ENCODE peak calls at places on chromosomes 5 and 9, in nine cellular contexts. P is GM12865, J is Daoy, U is kidney glomerular epithelial cell, C is caudate nucleus, T is Panc1, B is HCEC 1CT, S is astrocyte, G is GM04503. X is an unnamed sample.

GRCh38 chr5:14937277-14937676 is 65.7 kb upstream of the ANKH start:
- DNase-seq in P (no peak), J (no peak), U (no peak), C (no peak), T (no peak), B (no peak), S (peak; percentile 49), G (no peak), X (no peak)

GRCh38 chr9:80957806-80958205 is 731.5 kb downstream of the TLE1 start:
- DNase-seq in P (no peak), J (no peak), U (no peak), C (no peak), T (no peak), B (peak; percentile 50), S (peak; percentile 34), G (no peak), X (no peak)

GRCh38 chr5:99104538-99105132 is 175.8 kb upstream of the CHD1 start:
- DNase-seq in P (peak; percentile 29), J (peak; percentile 3), U (peak; percentile 10), C (no peak), T (peak; percentile 20), B (peak; percentile 35), S (peak; percentile 10), G (no peak), X (no peak)

GRCh38 chr9:133715295-133715865 is 22.8 kb downstream of the SARDH start:
- DNase-seq in P (no peak), J (peak; percentile 85), U (no peak), C (no peak), T (no peak), B (no peak), S (peak; percentile 34), G (no peak), X (peak; percentile 39)

GRCh38 chr5:132102101-132102701 is 28.6 kb downstream of the CSF2 start:
- DNase-seq in P (peak; percentile 63), J (peak; percentile 68), U (no peak), C (no peak), T (no peak), B (no peak), S (peak; percentile 75), G (no peak), X (no peak)

GRCh38 chr9:107137495-107138202 is 145.4 kb upstream of the RAD23B start:
- DNase-seq in P (peak; percentile 28), J (peak; percentile 44), U (no peak), C (no peak), T (no peak), B (peak; percentile 39), S (no peak), G (no peak), X (no peak)

GRCh38 chr5:112174959-112175594 is 244.0 kb downstream of the EPB41L4A start:
- DNase-seq in P (peak; percentile 73), J (peak; percentile 53), U (peak; percentile 82), C (no peak), T (no peak), B (peak; percentile 50), S (no peak), G (no peak), X (no peak)

GRCh38 chr5:149730620-149731331 is 666 bp downstream of the PPARGC1B start:
- DNase-seq in P (peak; percentile 78), J (peak; percentile 57), U (peak; percentile 32), C (peak; percentile 37), T (no peak), B (peak; percentile 20), S (peak; percentile 8), G (no peak), X (no peak)

GRCh38 chr9:1025131-1025530 is 25.0 kb upstream of the DMRT2 start:
- DNase-seq in P (no peak), J (no peak), U (no peak), C (no peak), T (no peak), B (no peak), S (no peak), G (no peak), X (no peak)

GRCh38 chr5:127203818-127204217 is 86.8 kb upstream of the MEGF10 start:
- DNase-seq in P (no peak), J (peak; percentile 61), U (peak; percentile 35), C (no peak), T (no peak), B (peak; percentile 82), S (peak; percentile 80), G (peak; percentile 11), X (no peak)

GRCh38 chr9:113998529-113999255 is 79.4 kb downstream of the AMBP start:
- DNase-seq in P (no peak), J (no peak), U (no peak), C (no peak), T (no peak), B (no peak), S (no peak), G (no peak), X (peak; percentile 1)

GRCh38 chr5:148880197-148880596 is 53.8 kb downstream of the ADRB2 start:
- DNase-seq in P (no peak), J (no peak), U (no peak), C (no peak), T (no peak), B (no peak), S (no peak), G (no peak), X (no peak)

GRCh38 chr5:122874179-122874875 is 28.9 kb downstream of the SNX24 start:
- DNase-seq in P (no peak), J (no peak), U (no peak), C (no peak), T (no peak), B (peak; percentile 69), S (no peak), G (no peak), X (no peak)

GRCh38 chr5:134577022-134577795 is 51.7 kb downstream of the JADE2 start:
- DNase-seq in P (no peak), J (peak; percentile 82), U (no peak), C (no peak), T (no peak), B (peak; percentile 82), S (peak; percentile 46), G (peak; percentile 39), X (no peak)

GRCh38 chr5:38758774-38759423 is 86.9 kb upstream of the OSMR start:
- DNase-seq in P (no peak), J (no peak), U (peak; percentile 2), C (no peak), T (no peak), B (no peak), S (no peak), G (no peak), X (no peak)

GRCh38 chr5:82639393-82640144 is 361.4 kb upstream of the RPS23 start:
- DNase-seq in P (no peak), J (no peak), U (peak; percentile 1), C (no peak), T (no peak), B (no peak), S (peak; percentile 36), G (no peak), X (no peak)

GRCh38 chr9:128892223-128892892 is 10.4 kb downstream of the LRRC8A start:
- DNase-seq in P (no peak), J (peak; percentile 96), U (peak; percentile 59), C (peak; percentile 90), T (no peak), B (peak; percentile 77), S (peak; percentile 80), G (peak; percentile 72), X (peak; percentile 88)

GRCh38 chr9:135695642-135696041 is 3.6 kb downstream of the SOHLH1 start:
- DNase-seq in P (no peak), J (no peak), U (no peak), C (no peak), T (no peak), B (no peak), S (no peak), G (no peak), X (no peak)

GRCh38 chr9:20512636-20513035 is 109.7 kb downstream of the MLLT3 start:
- DNase-seq in P (no peak), J (no peak), U (no peak), C (no peak), T (no peak), B (no peak), S (peak; percentile 22), G (no peak), X (no peak)

GRCh38 chr9:137021979-137022619 is 5.9 kb downstream of the ABCA2 start:
- DNase-seq in P (peak; percentile 81), J (peak; percentile 95), U (peak; percentile 24), C (peak; percentile 85), T (peak; percentile 32), B (peak; percentile 71), S (no peak), G (no peak), X (peak; percentile 74)

GRCh38 chr5:173318881-173319609 is 9.2 kb downstream of the STC2 start:
- DNase-seq in P (no peak), J (no peak), U (no peak), C (no peak), T (no peak), B (no peak), S (peak; percentile 67), G (no peak), X (no peak)